ENCODE peak calls at places on chromosomes 11 and 22, in seven cellular contexts. J is fibroblast of mammary gland, D is cardiac muscle cell, W is body of pancreas, K is lung, Z is HFFc6, U is stomach. C is an unnamed sample.

GRCh38 chr11:87859583-87859982 is 315.7 kb downstream of the RAB38 start:
- DNase-seq in W (no peak), Z (no peak), J (no peak), U (peak; percentile 25), D (no peak), K (no peak), C (no peak)

GRCh38 chr22:19717691-19718254 is 3.5 kb downstream of the SEPTIN5 start:
- DNase-seq in W (peak; percentile 79), K (peak; percentile 74), J (peak; percentile 50), D (peak; percentile 77), Z (peak; percentile 39), U (peak; percentile 79), C (peak; percentile 84)

GRCh38 chr22:49215840-49216239 is 611.8 kb downstream of the BRD1 start:
- DNase-seq in D (no peak), U (peak; percentile 4), K (no peak), J (no peak), Z (no peak), W (no peak), C (no peak)

GRCh38 chr11:77619576-77620198 is 17.9 kb downstream of the CLNS1A start:
- DNase-seq in D (peak; percentile 59), J (peak; percentile 57), W (no peak), Z (peak; percentile 32), U (no peak), K (no peak), C (no peak)

GRCh38 chr11:31720225-31720624 is 90.9 kb downstream of the PAX6 start:
- DNase-seq in U (no peak), D (no peak), J (no peak), W (no peak), K (no peak), Z (no peak), C (no peak)

GRCh38 chr22:45842141-45842831 is 134.7 kb downstream of the WNT7B start:
- DNase-seq in W (no peak), Z (peak; percentile 57), K (no peak), U (no peak), J (peak; percentile 21), D (peak; percentile 29), C (no peak)

GRCh38 chr11:73194593-73194992 is 23.5 kb upstream of the P2RY2 start:
- DNase-seq in Z (no peak), D (no peak), K (no peak), W (no peak), J (no peak), U (no peak), C (peak; percentile 11)

GRCh38 chr22:50178871-50179869 is 6.5 kb upstream of the TRABD start:
- DNase-seq in Z (no peak), J (no peak), W (no peak), U (no peak), K (no peak), D (no peak), C (peak; percentile 33)

GRCh38 chr11:128463386-128463829 is 124.0 kb downstream of the ETS1 start:
- DNase-seq in K (no peak), J (peak; percentile 97), U (no peak), D (peak; percentile 94), Z (peak; percentile 81), W (no peak), C (no peak)

GRCh38 chr11:78838417-78838816 is 263.8 kb upstream of the NARS2 start:
- DNase-seq in Z (no peak), D (no peak), W (no peak), U (no peak), K (no peak), J (no peak), C (no peak)

GRCh38 chr11:16126361-16126760 is 230.0 kb downstream of the SOX6 start:
- DNase-seq in U (no peak), Z (no peak), K (no peak), J (no peak), D (peak; percentile 56), W (no peak), C (no peak)

GRCh38 chr11:28798286-28798685 is 690.1 kb downstream of the METTL15 start:
- DNase-seq in D (no peak), U (no peak), K (no peak), J (no peak), W (no peak), Z (no peak), C (no peak)

GRCh38 chr11:15349413-15349812 is 234.7 kb downstream of the INSC start:
- DNase-seq in K (no peak), J (no peak), Z (no peak), D (no peak), W (no peak), U (no peak), C (no peak)

GRCh38 chr11:7563269-7563668 is 49.5 kb downstream of the PPFIBP2 start:
- DNase-seq in Z (no peak), D (no peak), U (no peak), K (no peak), W (no peak), J (no peak), C (no peak)

GRCh38 chr11:72750086-72750485 is 2.1 kb downstream of the ARAP1 start:
- DNase-seq in Z (no peak), K (no peak), D (no peak), W (no peak), U (no peak), J (no peak), C (no peak)

GRCh38 chr11:19116971-19117759 is at the start of gene ZDHHC13:
- DNase-seq in D (peak; percentile 91), J (peak; percentile 68), W (peak; percentile 98), K (peak; percentile 97), Z (peak; percentile 83), U (peak; percentile 98), C (peak; percentile 96)

GRCh38 chr22:28014141-28015055 is 95.3 kb upstream of the PITPNB start:
- DNase-seq in K (no peak), Z (no peak), W (peak; percentile 2), J (no peak), D (no peak), U (no peak), C (peak; percentile 18)

GRCh38 chr11:5280582-5281102 is 10.9 kb upstream of the HBE1 start:
- DNase-seq in Z (peak; percentile 99), W (peak; percentile 20), J (peak; percentile 100), K (peak; percentile 56), D (peak; percentile 96), U (peak; percentile 45), C (peak; percentile 69)

GRCh38 chr11:7573558-7574296 is 59.9 kb downstream of the PPFIBP2 start:
- DNase-seq in K (no peak), D (no peak), W (peak; percentile 9), J (no peak), U (peak; percentile 62), Z (no peak), C (no peak)

GRCh38 chr22:36933629-36934028 is 20.2 kb downstream of the CSF2RB start:
- DNase-seq in U (no peak), D (no peak), W (no peak), J (no peak), Z (no peak), K (no peak), C (no peak)

GRCh38 chr11:28144808-28145207 is 36.6 kb downstream of the METTL15 start:
- DNase-seq in U (no peak), D (peak; percentile 64), K (no peak), Z (no peak), J (peak; percentile 51), W (no peak), C (no peak)

GRCh38 chr22:42299586-42300285 is 29.3 kb upstream of the TCF20 start:
- DNase-seq in J (no peak), U (peak; percentile 34), Z (no peak), K (no peak), W (no peak), D (peak; percentile 16), C (no peak)

GRCh38 chr11:124543145-124543544 is 309 bp downstream of the OR8B12 start:
- DNase-seq in U (no peak), Z (no peak), W (no peak), J (no peak), D (no peak), K (no peak), C (no peak)

DNA sequence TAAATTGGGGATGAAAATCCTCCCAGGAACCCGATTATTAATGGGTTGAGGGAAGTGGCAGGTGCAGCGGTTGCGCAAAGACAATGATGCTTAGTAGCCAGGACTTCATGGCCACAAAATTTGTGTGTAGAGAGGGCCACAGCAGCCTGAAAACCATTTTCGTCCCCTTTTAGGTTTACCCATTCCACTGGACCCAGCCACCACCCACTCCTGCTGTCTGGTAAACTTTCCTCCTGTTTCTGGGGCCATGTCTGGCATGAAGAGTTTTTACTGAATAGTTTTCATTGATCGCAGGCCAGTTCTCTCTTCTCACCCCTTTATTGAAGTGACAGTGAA is 69.5 kb upstream of the SYT13 start:
- DNase-seq in U (peak; percentile 15), W (no peak), Z (no peak), J (no peak), D (no peak), K (no peak), C (no peak)
- TF ChIP-seq CTCF in U (no peak), W (no peak), Z (no peak), J (no peak), D (no peak), K (no peak), C (no peak)

DNA sequence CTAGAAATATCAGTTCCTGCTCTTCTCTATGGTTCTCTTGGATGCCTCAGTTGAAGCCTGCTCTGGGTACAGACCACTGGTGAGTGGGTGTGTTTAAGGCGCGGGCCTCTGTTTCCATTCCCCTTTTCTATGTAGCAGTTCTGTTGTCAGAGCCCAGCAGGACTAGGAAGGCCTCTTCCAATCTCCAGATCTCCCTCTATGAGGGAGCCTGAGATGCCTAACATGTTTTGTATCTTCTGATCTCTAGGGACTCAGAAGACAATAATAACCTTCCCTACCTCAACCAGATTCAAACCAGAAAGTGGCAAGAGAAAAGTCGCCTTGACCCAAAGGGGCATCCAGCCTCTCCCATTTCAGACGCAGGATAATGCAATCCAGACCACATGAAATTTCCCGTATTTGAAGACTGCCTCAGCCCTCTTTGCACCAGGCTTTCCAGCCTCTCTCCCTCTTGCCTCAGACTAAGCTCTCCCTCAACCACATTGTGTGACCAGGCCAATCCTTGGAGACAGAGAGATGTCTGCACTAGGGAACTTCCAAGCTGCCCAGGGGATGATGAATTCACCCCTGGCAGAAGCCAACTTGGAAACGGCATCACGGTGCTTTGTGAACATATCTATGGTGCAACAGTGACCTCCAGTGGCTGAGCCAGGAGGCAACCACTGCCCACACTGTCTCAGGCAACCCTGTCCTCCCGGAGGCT is 150.1 kb upstream of the UBASH3B start:
- DNase-seq in K (peak; percentile 74), D (peak; percentile 95), Z (peak; percentile 84), W (peak; percentile 90), U (peak; percentile 68), J (peak; percentile 98), C (peak; percentile 82)
- TF ChIP-seq CTCF in K (peak; percentile 83), D (peak; percentile 93), Z (peak; percentile 90), W (peak; percentile 92), U (no peak), J (peak; percentile 95), C (peak; percentile 72)

GRCh38 chr11:38819986-38820385 is 2221.9 kb upstream of the RAG2 start:
- DNase-seq in J (no peak), W (no peak), D (no peak), U (no peak), K (no peak), Z (no peak), C (no peak)

GRCh38 chr11:38818720-38819119 is 2220.7 kb upstream of the RAG2 start:
- DNase-seq in U (no peak), W (no peak), Z (no peak), J (no peak), D (no peak), K (no peak), C (no peak)

GRCh38 chr11:38824573-38824972 is 2226.5 kb upstream of the RAG2 start:
- DNase-seq in Z (no peak), U (no peak), K (no peak), D (peak; percentile 25), J (no peak), W (no peak), C (no peak)
- TF ChIP-seq CTCF in Z (peak; percentile 40), U (no peak), K (no peak), D (peak; percentile 31), J (no peak), W (no peak), C (peak; percentile 29)

GRCh38 chr11:40819230-40819629 is 640.2 kb downstream of the LRRC4C start:
- DNase-seq in U (no peak), J (no peak), W (no peak), K (no peak), Z (no peak), D (no peak), C (no peak)
- TF ChIP-seq CTCF in U (no peak), J (no peak), W (no peak), K (no peak), Z (no peak), D (no peak), C (no peak)

C was measured in glutamatergic neuron.